ENCODE peak calls at places on chromosomes 12 and 14, in seven cellular contexts. D, Q, L, X, C, A and W are unnamed samples.

GRCh38 chr12:57129311-57130288 is 1.3 kb downstream of the LRP1 start:
- DNase-seq in C (no peak), D (no peak), A (no peak), Q (no peak), L (peak; percentile 53), X (peak; percentile 66), W (peak; percentile 64)

GRCh38 chr14:33950320-33951182 is at the start of gene EGLN3:
- DNase-seq in Q (no peak), A (peak; percentile 68), X (peak; percentile 95), D (peak; percentile 83), C (no peak), L (peak; percentile 51), W (peak; percentile 96)

GRCh38 chr12:4265280-4265679 is 8.3 kb upstream of the CCND2 start:
- DNase-seq in C (no peak), Q (no peak), D (no peak), A (no peak), X (no peak), L (no peak), W (no peak)

GRCh38 chr12:101995684-101996083 is 66.1 kb downstream of the WASHC3 start:
- DNase-seq in A (no peak), D (no peak), L (no peak), X (no peak), C (no peak), Q (no peak), W (no peak)

GRCh38 chr14:94115631-94116030 is 5.1 kb downstream of the IFI27 start:
- DNase-seq in D (no peak), X (no peak), Q (no peak), C (no peak), A (no peak), L (no peak), W (no peak)

GRCh38 chr12:44317651-44318126 is 481.8 kb downstream of the TMEM117 start:
- DNase-seq in X (peak; percentile 25), Q (peak; percentile 28), C (no peak), A (peak; percentile 15), L (peak; percentile 6), D (peak; percentile 58), W (peak; percentile 76)

GRCh38 chr12:107092669-107093546 is 441 bp downstream of the CRY1 start:
- DNase-seq in L (peak; percentile 44), D (peak; percentile 43), X (peak; percentile 52), C (no peak), Q (no peak), A (no peak), W (peak; percentile 64)

GRCh38 chr12:24821691-24822090 is 127.2 kb downstream of the BCAT1 start:
- DNase-seq in D (no peak), Q (no peak), A (no peak), L (no peak), X (no peak), C (peak; percentile 51), W (no peak)

GRCh38 chr12:120078868-120079267 is 37.7 kb downstream of the RAB35 start:
- DNase-seq in C (no peak), X (no peak), Q (no peak), A (no peak), L (no peak), D (no peak), W (no peak)

GRCh38 chr14:61925043-61925442 is 162.8 kb downstream of the SNAPC1 start:
- DNase-seq in X (no peak), L (no peak), C (no peak), Q (no peak), A (peak; percentile 18), D (peak; percentile 22), W (peak; percentile 74)

GRCh38 chr12:81598205-81598604 is 160.9 kb downstream of the PPFIA2 start:
- DNase-seq in X (peak; percentile 7), L (no peak), C (no peak), A (no peak), Q (no peak), D (no peak), W (no peak)

GRCh38 chr12:61367281-61367785 is 892.9 kb upstream of the USP15 start:
- DNase-seq in X (no peak), Q (no peak), L (no peak), A (no peak), D (no peak), C (no peak), W (peak; percentile 46)

GRCh38 chr12:93459992-93460391 is 7.3 kb upstream of the MRPL42 start:
- DNase-seq in L (peak; percentile 27), X (no peak), C (no peak), A (no peak), Q (no peak), D (no peak), W (no peak)

GRCh38 chr12:93127582-93128331 is 198.7 kb upstream of the EEA1 start:
- DNase-seq in C (no peak), A (no peak), L (peak; percentile 94), D (peak; percentile 15), Q (no peak), X (no peak), W (peak; percentile 69)

GRCh38 chr12:102539651-102540553 is 59.5 kb upstream of the IGF1 start:
- DNase-seq in C (no peak), Q (no peak), X (no peak), A (no peak), L (no peak), D (peak; percentile 96), W (peak; percentile 9)

GRCh38 chr14:62428429-62429203 is 616.6 kb downstream of the KCNH5 start:
- DNase-seq in L (no peak), Q (no peak), X (no peak), A (no peak), C (no peak), D (no peak), W (no peak)

GRCh38 chr12:99111600-99111999 is 466.5 kb downstream of the APAF1 start:
- DNase-seq in A (no peak), L (no peak), X (no peak), C (no peak), D (no peak), Q (no peak), W (peak; percentile 59)

GRCh38 chr12:131806654-131807053 is 21.5 kb upstream of the MMP17 start:
- DNase-seq in Q (no peak), A (no peak), C (no peak), X (no peak), L (no peak), D (no peak), W (no peak)

GRCh38 chr14:75820761-75821160 is 159.7 kb downstream of the TTLL5 start:
- DNase-seq in X (no peak), L (no peak), A (no peak), C (no peak), Q (no peak), D (no peak), W (no peak)

GRCh38 chr14:97456958-97457357 is 659.8 kb downstream of the VRK1 start:
- DNase-seq in D (no peak), Q (no peak), A (no peak), L (no peak), C (no peak), X (no peak), W (no peak)

GRCh38 chr14:95519699-95520098 is 3.2 kb upstream of the SYNE3 start:
- DNase-seq in L (peak; percentile 83), D (no peak), X (peak; percentile 79), A (peak; percentile 56), C (no peak), Q (no peak), W (no peak)

GRCh38 chr12:63354919-63355318 is 203.9 kb upstream of the AVPR1A start:
- DNase-seq in C (no peak), X (no peak), L (no peak), A (no peak), Q (no peak), D (peak; percentile 10), W (no peak)

GRCh38 chr12:39763894-39764176 is 144.2 kb upstream of the ABCD2 start:
- DNase-seq in D (no peak), X (no peak), L (no peak), Q (no peak), C (no peak), A (no peak), W (peak; percentile 21)

GRCh38 chr12:39763071-39763893 is 143.7 kb upstream of the ABCD2 start:
- DNase-seq in A (no peak), Q (no peak), X (no peak), C (no peak), D (no peak), L (no peak), W (peak; percentile 9)

GRCh38 chr12:39764944-39765560 is 145.4 kb upstream of the ABCD2 start:
- DNase-seq in A (peak; percentile 23), C (no peak), D (peak; percentile 55), Q (peak; percentile 12), L (peak; percentile 7), X (peak; percentile 39), W (peak; percentile 68)
- TF ChIP-seq REST in A (no peak), C (no peak), D (no peak), Q (no peak), L (no peak), X (no peak), W (no peak)

DNA sequence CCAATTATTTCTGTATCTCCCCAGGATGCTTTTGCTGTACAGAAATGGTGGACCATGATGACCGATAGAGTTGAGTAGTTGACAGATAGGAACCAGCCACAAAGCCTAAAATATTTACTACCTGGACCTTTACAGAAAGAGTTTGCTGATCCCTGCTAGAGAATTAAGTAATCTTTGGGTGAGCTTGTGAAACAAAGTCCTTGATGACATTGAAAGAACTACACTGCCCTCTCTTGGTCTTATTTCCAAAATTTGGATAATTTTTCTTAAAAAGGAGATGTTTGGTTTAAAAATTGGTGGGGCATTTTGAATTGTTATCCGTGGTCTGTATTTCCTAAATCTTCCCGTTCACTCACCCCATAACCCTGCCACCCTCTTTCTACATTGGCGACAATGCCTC is 13.7 kb upstream of the TCTN1 start:
- DNase-seq in X (peak; percentile 30), C (no peak), Q (no peak), L (peak; percentile 39), D (peak; percentile 77), A (peak; percentile 55), W (peak; percentile 58)
- TF ChIP-seq REST in X (no peak), C (no peak), Q (no peak), L (no peak), D (no peak), A (no peak), W (no peak)

GRCh38 chr12:77685112-77685511 is 145.6 kb upstream of the NAV3 start:
- DNase-seq in Q (peak; percentile 50), C (peak; percentile 7), A (peak; percentile 71), X (peak; percentile 8), L (peak; percentile 48), D (peak; percentile 76), W (peak; percentile 82)
- TF ChIP-seq REST in Q (no peak), C (no peak), A (no peak), X (no peak), L (no peak), D (no peak), W (no peak)

DNA sequence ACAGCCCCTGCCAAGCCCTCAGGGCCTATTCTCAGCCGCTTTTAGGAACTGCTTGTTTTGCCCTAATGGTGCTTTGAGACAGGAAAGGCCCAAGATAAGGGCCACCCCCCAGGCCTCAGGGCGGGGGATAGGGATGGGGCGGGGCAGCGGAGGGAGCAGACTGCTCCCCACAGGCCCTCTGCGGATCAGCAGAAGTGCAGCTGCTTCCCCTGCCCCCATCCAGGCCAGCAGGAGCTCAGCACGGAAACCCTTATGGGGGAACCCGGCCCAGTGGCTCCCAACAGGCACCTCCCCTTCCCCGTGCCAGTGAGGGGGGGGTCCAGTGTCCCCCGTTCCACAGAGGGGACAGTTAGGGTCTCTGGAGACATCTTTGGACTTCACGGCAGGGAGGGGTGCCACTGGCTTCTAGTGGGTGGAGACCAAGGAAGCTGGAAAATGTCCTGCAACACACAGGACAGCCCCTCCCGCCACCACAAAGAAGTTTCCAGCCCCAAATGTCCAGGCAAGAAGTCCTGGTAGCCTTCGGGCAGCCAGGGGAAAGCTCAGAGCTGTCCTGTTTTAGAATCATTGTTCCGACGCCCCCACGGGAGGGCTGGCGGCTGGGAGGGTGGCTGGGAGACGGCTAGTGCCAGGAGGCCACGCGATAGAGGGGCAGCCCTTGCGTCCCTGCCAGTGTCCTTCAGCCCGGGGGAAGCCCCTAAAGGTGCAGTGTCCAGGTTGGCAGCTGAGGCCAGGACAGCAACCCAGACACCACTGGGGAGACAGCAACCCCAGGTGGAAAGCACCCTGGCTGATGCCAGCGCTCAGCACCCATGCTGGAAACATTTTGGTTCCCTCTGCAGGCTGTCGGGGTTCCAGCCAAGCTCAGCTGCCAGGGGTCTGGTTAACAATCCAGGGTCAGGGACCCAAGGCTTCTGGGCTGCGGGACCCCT is 10.4 kb upstream of the GPR132 start:
- DNase-seq in Q (no peak), A (no peak), C (no peak), L (peak; percentile 93), X (peak; percentile 73), D (no peak), W (peak; percentile 44)
- TF ChIP-seq REST in Q (no peak), A (no peak), C (no peak), L (no peak), X (no peak), D (no peak), W (no peak)